ENCODE peak calls at places on chromosomes 1 and 21, in six cellular contexts. X is left lung; O is stimulated activated naive CD4-positive, alpha-beta T cell treated with Interleukin-2 at 50 U/mL for 16 hours; Y is EL; K is CD4-positive, alpha-beta T cell; S is hippocampal formation. N is an unnamed sample.

GRCh38 chr1:83742446-83742845 is 256.5 kb downstream of the TTLL7 start:
- DNase-seq in X (no peak), O (no peak), Y (peak; percentile 4), K (no peak), S (no peak), N (no peak)

GRCh38 chr1:40886318-40887011 is 24.3 kb upstream of the CITED4 start:
- DNase-seq in X (no peak), O (no peak), Y (no peak), K (no peak), S (no peak), N (no peak)

GRCh38 chr1:204544321-204544720 is 28.1 kb downstream of the MDM4 start:
- DNase-seq in X (no peak), O (no peak), Y (peak; percentile 41), K (no peak), S (no peak), N (no peak)

GRCh38 chr1:61797045-61797755 is 54.9 kb downstream of the PATJ start:
- DNase-seq in X (no peak), O (no peak), Y (no peak), K (no peak), S (no peak), N (no peak)

GRCh38 chr1:196877964-196878363 is 9.9 kb upstream of the CFHR4 start:
- DNase-seq in X (peak; percentile 82), O (no peak), Y (no peak), K (no peak), S (no peak), N (no peak)

GRCh38 chr1:113975211-113975895 is 3.9 kb upstream of the OLFML3 start:
- DNase-seq in X (no peak), O (no peak), Y (peak; percentile 47), K (no peak), S (no peak), N (no peak)

GRCh38 chr1:111541721-111542120 is 38.3 kb upstream of the ADORA3 start:
- DNase-seq in X (no peak), O (no peak), Y (peak; percentile 78), K (no peak), S (no peak), N (no peak)

GRCh38 chr21:39429445-39429844 is 16.1 kb downstream of the LCA5L start:
- DNase-seq in X (no peak), O (no peak), Y (no peak), K (no peak), S (no peak), N (no peak)

GRCh38 chr1:100249155-100249536 is 488 bp downstream of the DBT start:
- DNase-seq in X (no peak), O (no peak), Y (no peak), K (no peak), S (no peak), N (no peak)

GRCh38 chr1:232793944-232794343 is 11.3 kb upstream of the MAP10 start:
- DNase-seq in X (no peak), O (no peak), Y (peak; percentile 73), K (no peak), S (no peak), N (no peak)

GRCh38 chr1:25735956-25736529 is 64.0 kb upstream of the SELENON start:
- DNase-seq in X (no peak), O (no peak), Y (no peak), K (no peak), S (no peak), N (no peak)

GRCh38 chr1:176993587-176993986 is 170.9 kb downstream of the ASTN1 start:
- DNase-seq in X (no peak), O (no peak), Y (no peak), K (no peak), S (no peak), N (no peak)

GRCh38 chr1:15546641-15547040 is 20.0 kb downstream of the DNAJC16 start:
- DNase-seq in X (no peak), O (no peak), Y (no peak), K (no peak), S (no peak), N (no peak)

GRCh38 chr1:19597463-19598309 is 46.4 kb upstream of the NBL1 start:
- DNase-seq in X (no peak), O (peak; percentile 50), Y (peak; percentile 50), K (peak; percentile 67), S (no peak), N (no peak)

GRCh38 chr21:35281946-35282345 is 232.8 kb upstream of the RUNX1 start:
- DNase-seq in X (no peak), O (no peak), Y (no peak), K (no peak), S (no peak), N (no peak)

N was measured in stimulated activated effector memory CD8-positive, alpha-beta T cell treated with anti-CD3 and anti-CD28 coated beads, Interleukin-12 subunit alpha, Interleukin-12 subunit beta, amount 100 ng/mL, for 72 hours.